ENCODE peak calls at places on chromosomes 5 and 9, in seven cellular contexts. One of them, this sample, is unnamed.

GRCh38 chr5:76733049-76733417 is 17.1 kb downstream of the F2R start:
- DNase-seq in astrocyte of the spinal cord: no peak
- DNase-seq in RWPE2: no peak
- DNase-seq in dorsolateral prefrontal cortex: no peak
- DNase-seq in thoracic aorta: no peak
- DNase-seq in GM12865: peak
- DNase-seq in fibroblast of lung: no peak
- DNase-seq in this sample: no peak

GRCh38 chr9:137444106-137444790 is 3.1 kb upstream of the ENTPD8 start:
- DNase-seq in thoracic aorta: no peak
- DNase-seq in astrocyte of the spinal cord: no peak
- DNase-seq in GM12865: no peak
- DNase-seq in fibroblast of lung: no peak
- DNase-seq in dorsolateral prefrontal cortex: no peak
- DNase-seq in RWPE2: no peak
- DNase-seq in this sample: no peak

GRCh38 chr9:84216151-84216550 is 124.4 kb downstream of the SLC28A3 start:
- DNase-seq in thoracic aorta: no peak
- DNase-seq in astrocyte of the spinal cord: no peak
- DNase-seq in dorsolateral prefrontal cortex: no peak
- DNase-seq in GM12865: no peak
- DNase-seq in RWPE2: no peak
- DNase-seq in fibroblast of lung: no peak
- DNase-seq in this sample: no peak

GRCh38 chr9:69556707-69557106 is 115.5 kb downstream of the APBA1 start:
- DNase-seq in RWPE2: no peak
- DNase-seq in thoracic aorta: no peak
- DNase-seq in GM12865: no peak
- DNase-seq in fibroblast of lung: no peak
- DNase-seq in dorsolateral prefrontal cortex: no peak
- DNase-seq in astrocyte of the spinal cord: no peak
- DNase-seq in this sample: no peak

GRCh38 chr5:139402561-139403158 is 1.2 kb downstream of the SPATA24 start:
- DNase-seq in thoracic aorta: no peak
- DNase-seq in astrocyte of the spinal cord: no peak
- DNase-seq in fibroblast of lung: no peak
- DNase-seq in RWPE2: no peak
- DNase-seq in GM12865: peak
- DNase-seq in dorsolateral prefrontal cortex: no peak
- DNase-seq in this sample: no peak

GRCh38 chr9:123034881-123035465 is 1.5 kb downstream of the GPR21 start:
- DNase-seq in thoracic aorta: no peak
- DNase-seq in RWPE2: no peak
- DNase-seq in dorsolateral prefrontal cortex: no peak
- DNase-seq in fibroblast of lung: no peak
- DNase-seq in GM12865: no peak
- DNase-seq in astrocyte of the spinal cord: no peak
- DNase-seq in this sample: no peak

GRCh38 chr9:101764455-101764854 is 26.0 kb upstream of the GRIN3A start:
- DNase-seq in fibroblast of lung: no peak
- DNase-seq in thoracic aorta: no peak
- DNase-seq in RWPE2: no peak
- DNase-seq in GM12865: no peak
- DNase-seq in dorsolateral prefrontal cortex: no peak
- DNase-seq in astrocyte of the spinal cord: no peak
- DNase-seq in this sample: no peak

GRCh38 chr9:99489043-99489378 is 266.9 kb downstream of the SEC61B start:
- DNase-seq in GM12865: no peak
- DNase-seq in dorsolateral prefrontal cortex: no peak
- DNase-seq in RWPE2: no peak
- DNase-seq in astrocyte of the spinal cord: peak
- DNase-seq in fibroblast of lung: peak
- DNase-seq in thoracic aorta: no peak
- DNase-seq in this sample: no peak

GRCh38 chr5:67208403-67208802 is 11.8 kb upstream of the CD180 start:
- DNase-seq in GM12865: no peak
- DNase-seq in RWPE2: no peak
- DNase-seq in fibroblast of lung: no peak
- DNase-seq in astrocyte of the spinal cord: no peak
- DNase-seq in thoracic aorta: no peak
- DNase-seq in dorsolateral prefrontal cortex: no peak
- DNase-seq in this sample: no peak

GRCh38 chr5:122937914-122938313 is 92.5 kb downstream of the SNX24 start:
- DNase-seq in GM12865: no peak
- DNase-seq in thoracic aorta: no peak
- DNase-seq in fibroblast of lung: peak
- DNase-seq in astrocyte of the spinal cord: no peak
- DNase-seq in dorsolateral prefrontal cortex: peak
- DNase-seq in RWPE2: no peak
- DNase-seq in this sample: no peak

GRCh38 chr5:74251106-74252032 is 389.2 kb downstream of the ENC1 start:
- DNase-seq in RWPE2: peak
- DNase-seq in dorsolateral prefrontal cortex: no peak
- DNase-seq in fibroblast of lung: peak
- DNase-seq in thoracic aorta: no peak
- DNase-seq in astrocyte of the spinal cord: peak
- DNase-seq in GM12865: no peak
- DNase-seq in this sample: no peak

GRCh38 chr5:95411476-95411875 is 20.3 kb downstream of the FAM81B start:
- DNase-seq in fibroblast of lung: peak
- DNase-seq in GM12865: no peak
- DNase-seq in RWPE2: no peak
- DNase-seq in thoracic aorta: no peak
- DNase-seq in dorsolateral prefrontal cortex: no peak
- DNase-seq in astrocyte of the spinal cord: no peak
- DNase-seq in this sample: no peak

GRCh38 chr5:126354857-126355731 is 68.1 kb upstream of the GRAMD2B start:
- DNase-seq in thoracic aorta: no peak
- DNase-seq in GM12865: no peak
- DNase-seq in RWPE2: no peak
- DNase-seq in astrocyte of the spinal cord: no peak
- DNase-seq in fibroblast of lung: no peak
- DNase-seq in dorsolateral prefrontal cortex: no peak
- DNase-seq in this sample: peak

GRCh38 chr5:16784843-16785791 is 151.0 kb downstream of the MYO10 start:
- DNase-seq in fibroblast of lung: no peak
- DNase-seq in GM12865: peak
- DNase-seq in astrocyte of the spinal cord: no peak
- DNase-seq in dorsolateral prefrontal cortex: peak
- DNase-seq in RWPE2: no peak
- DNase-seq in thoracic aorta: no peak
- DNase-seq in this sample: no peak

GRCh38 chr5:124124711-124125229 is 612.8 kb downstream of the CSNK1G3 start:
- DNase-seq in thoracic aorta: no peak
- DNase-seq in GM12865: no peak
- DNase-seq in dorsolateral prefrontal cortex: no peak
- DNase-seq in fibroblast of lung: peak
- DNase-seq in RWPE2: no peak
- DNase-seq in astrocyte of the spinal cord: no peak
- DNase-seq in this sample: no peak

GRCh38 chr9:31272456-31273295 is 1111.8 kb upstream of the ACO1 start:
- DNase-seq in astrocyte of the spinal cord: no peak
- DNase-seq in dorsolateral prefrontal cortex: no peak
- DNase-seq in RWPE2: no peak
- DNase-seq in fibroblast of lung: no peak
- DNase-seq in GM12865: no peak
- DNase-seq in thoracic aorta: no peak
- DNase-seq in this sample: no peak

GRCh38 chr9:87278971-87279731 is 218.5 kb upstream of the DAPK1 start:
- DNase-seq in astrocyte of the spinal cord: no peak
- DNase-seq in fibroblast of lung: no peak
- DNase-seq in GM12865: no peak
- DNase-seq in RWPE2: no peak
- DNase-seq in dorsolateral prefrontal cortex: no peak
- DNase-seq in thoracic aorta: no peak
- DNase-seq in this sample: no peak

GRCh38 chr9:105673850-105674387 is 11.7 kb downstream of the TAL2 start:
- DNase-seq in thoracic aorta: no peak
- DNase-seq in RWPE2: no peak
- DNase-seq in dorsolateral prefrontal cortex: no peak
- DNase-seq in fibroblast of lung: no peak
- DNase-seq in astrocyte of the spinal cord: no peak
- DNase-seq in GM12865: no peak
- DNase-seq in this sample: no peak

GRCh38 chr5:112691341-112691685 is 46.4 kb upstream of the APC start:
- DNase-seq in dorsolateral prefrontal cortex: no peak
- DNase-seq in RWPE2: no peak
- DNase-seq in fibroblast of lung: no peak
- DNase-seq in thoracic aorta: no peak
- DNase-seq in astrocyte of the spinal cord: no peak
- DNase-seq in GM12865: no peak
- DNase-seq in this sample: no peak

GRCh38 chr9:87601175-87601574 is 103.5 kb downstream of the DAPK1 start:
- DNase-seq in thoracic aorta: no peak
- DNase-seq in astrocyte of the spinal cord: no peak
- DNase-seq in GM12865: no peak
- DNase-seq in dorsolateral prefrontal cortex: no peak
- DNase-seq in RWPE2: no peak
- DNase-seq in fibroblast of lung: no peak
- DNase-seq in this sample: no peak

GRCh38 chr9:38619556-38620447 is 594 bp downstream of the ANKRD18A start:
- DNase-seq in astrocyte of the spinal cord: no peak
- DNase-seq in dorsolateral prefrontal cortex: no peak
- DNase-seq in fibroblast of lung: no peak
- DNase-seq in RWPE2: no peak
- DNase-seq in GM12865: no peak
- DNase-seq in thoracic aorta: no peak
- DNase-seq in this sample: no peak

GRCh38 chr9:113220467-113221002 is 542 bp downstream of the FKBP15 start:
- DNase-seq in RWPE2: no peak
- DNase-seq in thoracic aorta: no peak
- DNase-seq in dorsolateral prefrontal cortex: no peak
- DNase-seq in GM12865: peak
- DNase-seq in astrocyte of the spinal cord: no peak
- DNase-seq in fibroblast of lung: peak
- DNase-seq in this sample: no peak

GRCh38 chr9:113219972-113220371 is 1.1 kb downstream of the FKBP15 start:
- DNase-seq in astrocyte of the spinal cord: peak
- DNase-seq in RWPE2: no peak
- DNase-seq in dorsolateral prefrontal cortex: no peak
- DNase-seq in fibroblast of lung: peak
- DNase-seq in GM12865: peak
- DNase-seq in thoracic aorta: no peak
- DNase-seq in this sample: peak

GRCh38 chr9:113221800-113222481 is 597 bp downstream of the SLC31A1 start:
- DNase-seq in fibroblast of lung: no peak
- DNase-seq in astrocyte of the spinal cord: no peak
- DNase-seq in GM12865: peak
- DNase-seq in dorsolateral prefrontal cortex: no peak
- DNase-seq in thoracic aorta: no peak
- DNase-seq in RWPE2: no peak
- DNase-seq in this sample: no peak

GRCh38 chr9:113221003-113221799 is at the start of the genes FKBP15 and SLC31A1:
- DNase-seq in RWPE2: peak
- DNase-seq in fibroblast of lung: peak
- DNase-seq in astrocyte of the spinal cord: peak
- DNase-seq in GM12865: peak
- DNase-seq in thoracic aorta: peak
- DNase-seq in dorsolateral prefrontal cortex: peak
- DNase-seq in this sample: peak

GRCh38 chr9:113219186-113219936 is 1.7 kb downstream of the FKBP15 start:
- DNase-seq in thoracic aorta: no peak
- DNase-seq in fibroblast of lung: no peak
- DNase-seq in astrocyte of the spinal cord: no peak
- DNase-seq in dorsolateral prefrontal cortex: no peak
- DNase-seq in RWPE2: no peak
- DNase-seq in GM12865: peak
- DNase-seq in this sample: no peak
- H3K4me3 ChIP-seq in thoracic aorta: peak
- H3K4me3 ChIP-seq in fibroblast of lung: no peak
- H3K4me3 ChIP-seq in astrocyte of the spinal cord: no peak
- H3K4me3 ChIP-seq in dorsolateral prefrontal cortex: peak
- H3K4me3 ChIP-seq in RWPE2: no peak
- H3K4me3 ChIP-seq in GM12865: peak
- H3K4me3 ChIP-seq in this sample: peak

DNA sequence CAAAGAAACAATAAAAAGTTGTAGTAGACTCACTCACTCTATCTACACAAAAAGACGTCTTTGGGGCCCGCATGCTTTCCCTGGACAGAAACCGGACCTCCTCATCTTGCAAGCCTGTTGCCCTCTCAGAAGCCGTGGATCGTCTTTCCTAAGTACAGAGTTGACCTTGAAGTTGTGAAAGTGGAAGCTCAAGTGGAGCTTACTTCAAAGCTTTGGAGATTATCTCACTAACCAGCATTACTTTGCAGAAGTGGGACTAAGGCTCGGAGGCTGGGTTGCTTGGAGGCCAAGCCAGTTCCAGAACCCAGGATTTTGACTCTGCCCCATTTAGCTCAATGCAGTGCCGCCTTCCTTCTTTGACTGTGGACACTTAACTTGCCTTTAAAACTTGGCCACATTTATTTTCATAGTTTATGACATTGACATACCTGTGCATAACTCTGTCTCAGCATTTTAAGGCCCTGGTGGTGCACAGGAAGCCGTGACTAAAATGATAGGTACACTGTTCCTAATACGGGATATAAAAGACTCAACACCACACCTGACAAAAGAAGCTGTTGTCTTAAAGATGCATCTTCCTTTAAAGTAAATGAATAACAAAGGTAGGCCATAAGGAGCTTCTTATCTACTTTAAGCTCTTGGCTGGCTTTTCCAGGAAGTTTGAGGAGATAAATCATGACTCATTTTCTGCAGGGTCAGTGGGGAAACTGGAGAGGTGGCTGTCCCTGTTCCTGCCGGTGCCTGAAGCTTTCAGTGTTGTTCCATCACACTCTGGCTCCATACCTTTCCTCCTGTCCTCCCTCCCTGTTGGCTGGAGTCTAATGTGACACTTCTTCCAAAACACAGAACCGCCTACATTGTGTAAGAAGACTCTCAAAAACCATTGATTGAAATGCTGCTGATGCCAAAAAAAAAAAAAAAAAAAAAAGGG is 10.7 kb downstream of the SLC25A25 start:
- DNase-seq in astrocyte of the spinal cord: no peak
- DNase-seq in RWPE2: no peak
- DNase-seq in fibroblast of lung: peak
- DNase-seq in dorsolateral prefrontal cortex: no peak
- DNase-seq in thoracic aorta: no peak
- DNase-seq in GM12865: no peak
- DNase-seq in this sample: no peak
- H3K4me3 ChIP-seq in astrocyte of the spinal cord: no peak
- H3K4me3 ChIP-seq in RWPE2: no peak
- H3K4me3 ChIP-seq in fibroblast of lung: no peak
- H3K4me3 ChIP-seq in dorsolateral prefrontal cortex: no peak
- H3K4me3 ChIP-seq in thoracic aorta: no peak
- H3K4me3 ChIP-seq in GM12865: no peak
- H3K4me3 ChIP-seq in this sample: no peak

GRCh38 chr9:92407818-92408217 is 3.4 kb upstream of the OGN start:
- DNase-seq in RWPE2: no peak
- DNase-seq in astrocyte of the spinal cord: no peak
- DNase-seq in dorsolateral prefrontal cortex: no peak
- DNase-seq in GM12865: no peak
- DNase-seq in fibroblast of lung: no peak
- DNase-seq in thoracic aorta: no peak
- DNase-seq in this sample: no peak
- H3K4me3 ChIP-seq in RWPE2: no peak
- H3K4me3 ChIP-seq in astrocyte of the spinal cord: no peak
- H3K4me3 ChIP-seq in dorsolateral prefrontal cortex: no peak
- H3K4me3 ChIP-seq in GM12865: no peak
- H3K4me3 ChIP-seq in fibroblast of lung: no peak
- H3K4me3 ChIP-seq in thoracic aorta: no peak
- H3K4me3 ChIP-seq in this sample: no peak

GRCh38 chr5:109571785-109572184 is 117.9 kb upstream of the MAN2A1 start:
- DNase-seq in RWPE2: no peak
- DNase-seq in GM12865: no peak
- DNase-seq in astrocyte of the spinal cord: no peak
- DNase-seq in dorsolateral prefrontal cortex: no peak
- DNase-seq in thoracic aorta: no peak
- DNase-seq in fibroblast of lung: no peak
- DNase-seq in this sample: no peak
- H3K4me3 ChIP-seq in RWPE2: no peak
- H3K4me3 ChIP-seq in GM12865: no peak
- H3K4me3 ChIP-seq in astrocyte of the spinal cord: no peak
- H3K4me3 ChIP-seq in dorsolateral prefrontal cortex: no peak
- H3K4me3 ChIP-seq in thoracic aorta: no peak
- H3K4me3 ChIP-seq in fibroblast of lung: no peak
- H3K4me3 ChIP-seq in this sample: no peak